ENCODE peak calls at places on chromosomes 2 and 18, in seven cellular contexts. O, Q, J, W, P, K and L are unnamed samples.

GRCh38 chr2:12262681-12263436 is 453.9 kb upstream of the TRIB2 start:
- DNase-seq in Q (no peak), W (no peak), K (no peak), J (no peak), P (no peak), O (no peak), L (no peak)

GRCh38 chr2:199085201-199085750 is 372.5 kb downstream of the SATB2 start:
- DNase-seq in P (no peak), O (no peak), Q (no peak), W (no peak), J (no peak), K (no peak), L (no peak)

GRCh38 chr18:706438-706837 is 6.0 kb downstream of the ENOSF1 start:
- DNase-seq in J (no peak), P (no peak), Q (no peak), O (no peak), K (no peak), W (no peak), L (no peak)

GRCh38 chr2:3379647-3380534 is at the start of gene TRAPPC12:
- DNase-seq in K (peak; percentile 96), J (peak; percentile 60), O (peak; percentile 97), P (peak; percentile 96), W (peak; percentile 94), Q (peak; percentile 91), L (peak; percentile 96)

GRCh38 chr2:317501-318424 is 29.9 kb upstream of the ALKAL2 start:
- DNase-seq in W (no peak), K (no peak), Q (no peak), O (no peak), P (no peak), J (no peak), L (no peak)

GRCh38 chr2:236943841-236944513 is 141.7 kb upstream of the COPS8 start:
- DNase-seq in P (no peak), J (no peak), O (no peak), K (no peak), Q (no peak), W (peak; percentile 17), L (no peak)

GRCh38 chr2:64727013-64727767 is 73.5 kb upstream of the SERTAD2 start:
- DNase-seq in O (no peak), J (no peak), W (no peak), Q (no peak), K (no peak), P (no peak), L (no peak)

GRCh38 chr18:27120246-27120645 is 64.9 kb downstream of the CHST9 start:
- DNase-seq in P (no peak), W (no peak), K (no peak), J (no peak), Q (no peak), O (no peak), L (no peak)

GRCh38 chr2:177118636-177119035 is 94.0 kb upstream of the HNRNPA3 start:
- DNase-seq in P (peak; percentile 12), K (no peak), W (no peak), O (no peak), Q (no peak), J (no peak), L (no peak)

DNA sequence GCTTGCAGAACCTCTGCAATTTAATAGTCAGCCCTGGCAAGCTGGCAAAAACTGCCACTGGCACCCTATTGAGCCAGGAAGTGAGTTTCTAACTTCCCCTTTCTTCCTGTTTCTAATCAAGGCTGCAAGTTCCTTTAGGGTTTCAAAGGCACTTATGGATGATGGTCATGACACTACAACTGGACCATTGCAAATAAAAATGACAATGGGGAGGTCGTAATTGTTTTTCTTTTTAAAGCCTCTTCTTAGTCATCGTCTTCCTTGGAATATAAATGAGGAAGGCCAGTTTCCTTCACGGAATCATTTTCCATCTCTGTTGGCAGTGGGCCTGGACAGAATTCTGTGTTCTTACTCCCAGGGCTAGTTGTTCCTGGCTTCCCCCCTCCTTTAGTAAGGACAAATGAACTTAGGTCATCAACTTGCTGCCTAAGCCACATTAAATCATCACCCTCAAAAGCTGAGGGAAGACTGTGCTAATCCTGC is 35.8 kb downstream of the SH3RF3 start:
- DNase-seq in K (peak; percentile 73), Q (no peak), J (no peak), W (no peak), P (no peak), O (no peak), L (no peak)
- H3K4me1 ChIP-seq in K (peaks cover 8% of the 10 kb centered on the region), Q (peaks cover 24% of the 10 kb centered on the region), J (peaks cover 42% of the 10 kb centered on the region), W (peaks cover 6% of the 10 kb centered on the region), P (no peaks in the 10 kb centered on the region), O (peaks cover 14% of the 10 kb centered on the region), L (no peaks in the 10 kb centered on the region)

GRCh38 chr2:19697131-19697530 is 204.7 kb downstream of the TTC32 start:
- DNase-seq in J (no peak), P (no peak), Q (no peak), O (no peak), W (no peak), K (no peak), L (no peak)
- H3K4me3 ChIP-seq in J (no peak overlapping the region), P (no peak overlapping the region), Q (no peak overlapping the region), O (no peak overlapping the region), W (no peak overlapping the region), K (no peak overlapping the region), L (no peak overlapping the region)

GRCh38 chr2:174964404-174964803 is 40.8 kb downstream of the CHN1 start:
- DNase-seq in W (no peak), K (no peak), Q (no peak), J (no peak), P (no peak), O (no peak), L (no peak)
- H3K4me1 ChIP-seq in W (peaks cover 15% of the 10 kb centered on the region), K (peaks cover 2% of the 10 kb centered on the region), Q (peaks cover 31% of the 10 kb centered on the region), J (peaks cover 11% of the 10 kb centered on the region), P (peaks cover 24% of the 10 kb centered on the region), O (peaks cover 2% of the 10 kb centered on the region), L (no peaks in the 10 kb centered on the region)

GRCh38 chr2:188677182-188677581 is 297.0 kb upstream of the COL3A1 start:
- DNase-seq in W (no peak), Q (no peak), O (no peak), K (no peak), P (no peak), J (no peak), L (no peak)
- H3K4me3 ChIP-seq in W (no peak overlapping the region), Q (no peak overlapping the region), O (no peak overlapping the region), K (no peak overlapping the region), P (no peak overlapping the region), J (no peak overlapping the region), L (no peak overlapping the region)

GRCh38 chr2:144458536-144458935 is 61.4 kb downstream of the ZEB2 start:
- DNase-seq in P (no peak), K (no peak), W (no peak), O (no peak), J (no peak), Q (no peak), L (no peak)
- H3K4me1 ChIP-seq in P (peaks cover 15% of the 10 kb centered on the region), K (peaks cover 2% of the 10 kb centered on the region), W (peaks cover 38% of the 10 kb centered on the region), O (peaks cover 12% of the 10 kb centered on the region), J (peaks cover 31% of the 10 kb centered on the region), Q (peaks cover 78% of the 10 kb centered on the region), L (peaks cover 8% of the 10 kb centered on the region)